ENCODE peak calls at places on chromosomes 11 and 22, in seven cellular contexts. C is NB4, T is fibroblast of pulmonary artery, K is HepG2, E is mucosa of descending colon, Y is H9, B is endodermal cell. D is an unnamed sample.

GRCh38 chr11:70915158-70915795 is 337.1 kb downstream of the SHANK2 start:
- DNase-seq in C (no peak), T (no peak), K (no peak), E (no peak), Y (no peak), B (no peak), D (no peak)

GRCh38 chr11:95514386-95515145 is 275.0 kb downstream of the FAM76B start:
- DNase-seq in C (no peak), T (no peak), K (no peak), E (no peak), Y (no peak), B (no peak), D (no peak)

GRCh38 chr22:40670058-40670457 is 9.2 kb upstream of the MCHR1 start:
- DNase-seq in C (no peak), T (no peak), K (no peak), E (no peak), Y (no peak), B (no peak), D (no peak)

GRCh38 chr22:17387356-17387755 is 18.1 kb downstream of the CECR2 start:
- DNase-seq in C (no peak), T (no peak), K (no peak), E (no peak), Y (no peak), B (no peak), D (no peak)

GRCh38 chr11:120182790-120183491 is 27.9 kb upstream of the OAF start:
- DNase-seq in C (peak), T (no peak), K (peak), E (peak), Y (peak), B (peak), D (peak)

GRCh38 chr11:96246718-96247540 is 96.1 kb downstream of the MAML2 start:
- DNase-seq in C (peak), T (no peak), K (peak), E (no peak), Y (no peak), B (no peak), D (no peak)

GRCh38 chr11:117871160-117871559 is 5.3 kb downstream of the FXYD6 start:
- DNase-seq in C (no peak), T (no peak), K (no peak), E (no peak), Y (no peak), B (no peak), D (no peak)

GRCh38 chr11:16211407-16211806 is 144.9 kb downstream of the SOX6 start:
- DNase-seq in C (no peak), T (no peak), K (no peak), E (no peak), Y (no peak), B (no peak), D (no peak)

GRCh38 chr11:46352063-46352841 is 5.0 kb downstream of the DGKZ start:
- DNase-seq in C (peak), T (peak), K (no peak), E (peak), Y (peak), B (peak), D (peak)

GRCh38 chr11:57426439-57426753 is 525 bp downstream of the SLC43A3 start:
- DNase-seq in C (peak), T (no peak), K (no peak), E (no peak), Y (peak), B (peak), D (no peak)

GRCh38 chr11:63671322-63672155 is at the start of gene ATL3:
- DNase-seq in C (peak), T (peak), K (no peak), E (peak), Y (peak), B (peak), D (peak)

GRCh38 chr11:126310229-126310991 is 6.5 kb downstream of the DCPS start:
- DNase-seq in C (peak), T (peak), K (peak), E (peak), Y (peak), B (peak), D (peak)

GRCh38 chr22:44192098-44192810 is 11.5 kb downstream of the PARVG start:
- DNase-seq in C (peak), T (peak), K (no peak), E (no peak), Y (peak), B (peak), D (no peak)

GRCh38 chr11:479311-479710 is 27.7 kb downstream of the RNH1 start:
- DNase-seq in C (no peak), T (no peak), K (no peak), E (no peak), Y (no peak), B (no peak), D (no peak)

GRCh38 chr22:31148953-31149627 is 8.8 kb upstream of the PLA2G3 start:
- DNase-seq in C (peak), T (peak), K (peak), E (peak), Y (peak), B (peak), D (peak)

GRCh38 chr11:73980001-73980960 is 2.4 kb downstream of the UCP2 start:
- DNase-seq in C (peak), T (no peak), K (peak), E (peak), Y (peak), B (peak), D (no peak)

GRCh38 chr11:100354736-100355135 is 332.4 kb upstream of the ARHGAP42 start:
- DNase-seq in C (no peak), T (no peak), K (no peak), E (no peak), Y (no peak), B (no peak), D (no peak)

GRCh38 chr11:17611503-17612220 is 64.6 kb downstream of the OTOG start:
- DNase-seq in C (no peak), T (no peak), K (no peak), E (no peak), Y (no peak), B (no peak), D (no peak)

GRCh38 chr11:116853461-116854073 is 16.1 kb upstream of the APOA1 start:
- DNase-seq in C (peak), T (peak), K (no peak), E (no peak), Y (no peak), B (no peak), D (no peak)

GRCh38 chr11:69511358-69512015 is 30.0 kb downstream of the LINC01488 start:
- DNase-seq in C (no peak), T (peak), K (no peak), E (peak), Y (no peak), B (peak), D (peak)

GRCh38 chr22:31036671-31037550 is 44.2 kb upstream of the SMTN start:
- DNase-seq in C (peak), T (no peak), K (no peak), E (peak), Y (no peak), B (no peak), D (no peak)

GRCh38 chr22:20815477-20816050 is 41.7 kb downstream of the SERPIND1 start:
- DNase-seq in C (no peak), T (no peak), K (no peak), E (no peak), Y (no peak), B (no peak), D (no peak)

GRCh38 chr11:30984827-30985226 is 384.7 kb downstream of the DCDC1 start:
- DNase-seq in C (no peak), T (peak), K (no peak), E (no peak), Y (no peak), B (no peak), D (no peak)

GRCh38 chr22:19943665-19944026 is 2.0 kb upstream of the TXNRD2 start:
- DNase-seq in C (peak), T (peak), K (peak), E (peak), Y (peak), B (no peak), D (no peak)

GRCh38 chr11:64523456-64524187 is 67.4 kb upstream of the SLC22A12 start:
- DNase-seq in C (no peak), T (no peak), K (no peak), E (no peak), Y (no peak), B (no peak), D (no peak)

GRCh38 chr11:36931167-36931566 is 333.1 kb upstream of the RAG2 start:
- DNase-seq in C (no peak), T (no peak), K (no peak), E (no peak), Y (no peak), B (no peak), D (no peak)

GRCh38 chr11:19474954-19475811 is 234.4 kb upstream of the E2F8 start:
- DNase-seq in C (no peak), T (no peak), K (no peak), E (no peak), Y (no peak), B (peak), D (no peak)

GRCh38 chr11:46264976-46265375 is 12.5 kb upstream of the CREB3L1 start:
- DNase-seq in C (no peak), T (no peak), K (no peak), E (no peak), Y (no peak), B (no peak), D (no peak)

GRCh38 chr11:58742981-58743880 is 11.5 kb upstream of the GLYAT start:
- DNase-seq in C (peak), T (no peak), K (no peak), E (no peak), Y (no peak), B (peak), D (no peak)
- TF ChIP-seq CTCF in C (peak), T (no peak), K (peak), E (no peak), Y (no peak), B (peak), D (no peak)

GRCh38 chr11:113835306-113835705 is 40.1 kb downstream of the USP28 start:
- DNase-seq in C (no peak), T (no peak), K (no peak), E (no peak), Y (no peak), B (no peak), D (no peak)
- TF ChIP-seq CTCF in C (no peak), T (no peak), K (no peak), E (no peak), Y (no peak), B (no peak), D (no peak)

DNA sequence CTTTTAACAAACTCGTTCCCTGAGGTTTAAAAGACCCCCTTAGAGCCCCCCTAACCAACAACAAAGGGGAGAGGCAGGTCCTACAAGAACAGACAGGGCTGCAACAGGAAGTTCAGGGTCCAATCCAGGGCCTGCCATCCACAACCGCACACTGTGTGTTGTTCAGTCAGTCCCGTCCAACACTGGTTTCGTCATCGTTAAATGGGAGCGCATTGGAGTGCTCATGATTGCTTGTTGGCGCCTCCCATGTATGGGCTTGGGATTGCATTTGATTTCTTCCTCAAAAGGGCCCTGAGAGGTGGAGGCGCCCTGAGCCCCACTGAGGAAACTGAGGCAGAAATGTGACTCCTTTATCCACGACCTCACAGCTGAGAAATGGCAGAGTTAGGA is 174.1 kb downstream of the MN1 start:
- DNase-seq in C (peak), T (peak), K (peak), E (no peak), Y (no peak), B (no peak), D (no peak)
- TF ChIP-seq CTCF in C (peak), T (no peak), K (peak), E (no peak), Y (peak), B (peak), D (peak)

DNA sequence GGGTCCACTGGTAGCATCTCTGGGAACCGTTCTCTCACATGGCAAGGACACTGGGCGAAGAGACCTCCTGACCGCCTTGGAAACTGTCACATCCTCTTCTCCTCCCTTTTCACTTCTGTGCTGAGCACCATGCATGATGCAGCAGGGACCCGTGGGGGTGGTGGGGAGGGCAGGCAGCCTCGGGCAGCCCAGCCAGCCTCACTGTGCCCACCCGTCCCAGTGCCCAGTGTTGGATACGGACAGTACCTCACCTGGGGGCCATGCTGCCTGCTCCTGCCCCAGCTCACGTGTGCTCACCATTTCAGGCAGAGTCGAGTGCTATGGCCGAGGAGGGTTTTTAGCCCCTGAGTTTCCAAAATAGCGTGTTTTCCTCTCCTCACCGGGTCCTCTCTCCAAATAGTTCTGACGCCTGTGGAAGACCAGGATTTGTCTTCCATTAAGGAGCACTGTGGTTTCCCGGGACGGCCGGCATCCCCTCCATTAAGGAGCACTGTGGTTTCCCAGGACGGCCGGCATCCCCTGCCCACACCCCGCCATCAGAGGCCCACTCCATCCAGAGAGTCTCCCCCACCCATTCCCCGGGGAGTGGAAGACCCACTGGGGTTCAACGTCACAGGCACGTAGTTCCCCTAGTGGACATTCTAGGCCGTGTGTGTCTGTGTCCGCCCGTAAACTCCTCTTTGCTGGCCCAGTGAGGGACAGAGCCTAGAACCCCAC is 22.4 kb downstream of the B3GAT1 start:
- DNase-seq in C (no peak), T (no peak), K (no peak), E (no peak), Y (no peak), B (no peak), D (no peak)
- TF ChIP-seq CTCF in C (no peak), T (no peak), K (no peak), E (no peak), Y (no peak), B (no peak), D (no peak)

GRCh38 chr11:124934862-124935547 is 842 bp downstream of the HEPACAM start:
- DNase-seq in C (no peak), T (peak), K (peak), E (no peak), Y (no peak), B (no peak), D (no peak)
- TF ChIP-seq CTCF in C (no peak), T (no peak), K (peak), E (no peak), Y (peak), B (peak), D (no peak)

GRCh38 chr22:39287076-39287743 is 32.2 kb downstream of the RPL3 start:
- DNase-seq in C (peak), T (no peak), K (no peak), E (no peak), Y (no peak), B (no peak), D (no peak)
- TF ChIP-seq CTCF in C (no peak), T (no peak), K (no peak), E (no peak), Y (no peak), B (peak), D (no peak)

GRCh38 chr11:68113986-68114385 is 7.2 kb downstream of the CHKA start:
- DNase-seq in C (no peak), T (peak), K (no peak), E (no peak), Y (peak), B (no peak), D (no peak)
- TF ChIP-seq CTCF in C (no peak), T (no peak), K (no peak), E (no peak), Y (no peak), B (no peak), D (no peak)

GRCh38 chr11:12411806-12412727 is 34.7 kb downstream of the PARVA start:
- DNase-seq in C (peak), T (peak), K (peak), E (peak), Y (peak), B (peak), D (peak)
- TF ChIP-seq CTCF in C (peak), T (peak), K (peak), E (peak), Y (peak), B (peak), D (peak)

DNA sequence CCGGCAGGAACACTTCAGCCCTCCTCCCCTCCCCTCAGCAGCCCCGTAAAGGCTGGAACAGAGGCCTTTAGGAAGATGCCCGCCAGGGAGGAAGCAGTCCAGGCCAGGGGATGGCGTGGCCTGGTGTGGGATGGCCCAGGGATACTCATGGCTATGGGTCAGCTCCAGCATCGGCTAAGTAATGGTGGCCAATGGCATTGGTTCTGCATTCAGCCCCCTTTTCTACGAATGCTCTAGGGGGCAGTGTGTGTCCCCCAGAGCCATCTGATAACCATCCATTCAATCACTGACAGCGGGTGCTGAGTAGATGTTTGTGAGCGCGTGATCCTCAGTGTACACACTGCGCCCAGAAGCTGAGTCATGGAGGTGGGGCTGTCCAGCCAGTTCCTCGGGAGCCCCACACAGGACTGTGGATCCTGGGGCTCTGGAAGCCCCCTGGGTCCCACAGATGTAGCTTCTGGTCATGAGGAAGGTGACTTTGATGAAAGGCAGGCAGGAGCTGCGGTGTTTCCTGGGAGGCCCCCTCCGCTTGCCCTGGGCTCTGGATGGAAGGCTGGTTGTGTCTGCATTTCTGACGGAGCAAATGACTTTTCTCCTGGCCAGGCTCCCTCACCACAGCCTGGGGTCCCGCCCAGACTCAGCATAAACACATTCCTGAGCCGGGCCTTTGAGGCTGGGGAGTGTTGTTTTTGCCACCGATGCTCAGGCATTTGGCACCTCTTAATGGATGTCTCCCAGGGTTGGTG is 46.5 kb downstream of the FBLN1 start:
- DNase-seq in C (peak), T (peak), K (no peak), E (peak), Y (no peak), B (peak), D (no peak)
- TF ChIP-seq CTCF in C (peak), T (peak), K (peak), E (peak), Y (peak), B (peak), D (no peak)

DNA sequence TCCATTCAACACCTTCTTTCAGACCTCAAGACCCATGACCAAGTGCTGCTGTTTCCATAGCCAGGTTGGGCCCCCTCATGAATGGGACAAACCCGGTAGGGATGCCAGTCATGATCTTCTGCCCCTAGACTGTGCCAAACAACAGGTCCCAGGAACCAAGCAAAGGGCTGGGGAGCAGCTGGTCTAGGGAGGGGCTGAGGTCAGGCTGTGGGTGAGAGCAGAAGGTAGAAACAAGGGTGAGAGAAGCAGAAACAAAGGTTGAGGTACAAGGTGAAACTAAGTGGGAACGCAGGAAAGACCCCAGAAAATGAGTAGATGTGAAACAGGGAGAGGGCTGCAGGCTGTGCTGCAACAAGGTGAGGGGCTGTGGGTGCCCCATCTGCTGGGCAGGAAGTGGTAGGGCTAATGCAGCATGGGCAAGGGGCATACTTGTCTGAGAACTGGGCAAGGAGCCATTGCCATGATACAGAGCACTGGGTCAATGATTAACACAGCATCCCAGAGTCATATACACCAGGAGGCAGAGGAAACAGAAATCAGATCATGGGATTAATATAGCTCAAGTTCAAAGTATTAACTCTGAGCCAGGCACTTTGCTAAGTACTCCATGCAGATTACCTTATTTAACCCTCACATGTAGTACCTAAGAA is 45.9 kb downstream of the SLC1A2 start:
- DNase-seq in C (no peak), T (no peak), K (peak), E (no peak), Y (no peak), B (peak), D (no peak)
- TF ChIP-seq CTCF in C (no peak), T (no peak), K (peak), E (no peak), Y (no peak), B (peak), D (no peak)